ENCODE peak calls at places on chromosomes 16 and 17, in eight cellular contexts. H is HAP-1; W is H1; Y is A673; T is testis; F is fibroblast of lung; L is right lobe of liver; O is CD8-positive, alpha-beta T cell. Q is an unnamed sample.

GRCh38 chr17:34874496-34874895 is 86.8 kb downstream of the CCT6B start:
- DNase-seq in H (no peak), W (no peak), Y (peak; percentile 1), T (no peak), F (no peak), L (no peak), O (no peak), Q (no peak)

GRCh38 chr16:77584205-77584859 is 138.0 kb upstream of the NUDT7 start:
- DNase-seq in H (peak; percentile 41), W (no peak), Y (peak; percentile 77), T (peak; percentile 72), F (peak; percentile 58), L (no peak), O (peak; percentile 41), Q (no peak)

GRCh38 chr16:22008215-22009142 is 568 bp downstream of the MOSMO start:
- DNase-seq in H (no peak), W (no peak), Y (no peak), T (no peak), F (peak; percentile 20), L (no peak), O (peak; percentile 30), Q (no peak)

GRCh38 chr16:10611825-10612342 is 31.5 kb upstream of the EMP2 start:
- DNase-seq in H (no peak), W (no peak), Y (no peak), T (no peak), F (no peak), L (no peak), O (no peak), Q (no peak)

GRCh38 chr17:6427284-6427781 is 7.6 kb downstream of the AIPL1 start:
- DNase-seq in H (no peak), W (no peak), Y (no peak), T (no peak), F (peak; percentile 62), L (no peak), O (no peak), Q (no peak)

GRCh38 chr17:7523033-7523432 is 25.8 kb upstream of the TNFSF12 start:
- DNase-seq in H (peak; percentile 80), W (peak; percentile 79), Y (peak; percentile 68), T (peak; percentile 63), F (no peak), L (no peak), O (peak; percentile 53), Q (no peak)

GRCh38 chr16:48494742-48495141 is 109.5 kb upstream of the SIAH1 start:
- DNase-seq in H (no peak), W (no peak), Y (no peak), T (no peak), F (no peak), L (no peak), O (no peak), Q (no peak)

GRCh38 chr16:72639494-72639893 is 408.4 kb downstream of the ZFHX3 start:
- DNase-seq in H (no peak), W (no peak), Y (no peak), T (no peak), F (no peak), L (no peak), O (no peak), Q (no peak)

GRCh38 chr16:85460983-85461813 is 151.9 kb upstream of the GSE1 start:
- DNase-seq in H (peak; percentile 29), W (no peak), Y (peak; percentile 61), T (no peak), F (peak; percentile 54), L (no peak), O (no peak), Q (no peak)

GRCh38 chr16:56814537-56815432 is 50.2 kb upstream of the SLC12A3 start:
- DNase-seq in H (peak; percentile 39), W (no peak), Y (no peak), T (no peak), F (peak; percentile 56), L (no peak), O (no peak), Q (no peak)

GRCh38 chr17:49913226-49914095 is 55.5 kb upstream of the DLX4 start:
- DNase-seq in H (no peak), W (no peak), Y (peak; percentile 68), T (no peak), F (peak; percentile 70), L (no peak), O (no peak), Q (no peak)

GRCh38 chr17:69592692-69593350 is 178.3 kb downstream of the MAP2K6 start:
- DNase-seq in H (no peak), W (no peak), Y (no peak), T (no peak), F (peak; percentile 71), L (no peak), O (no peak), Q (no peak)

GRCh38 chr17:10327640-10328039 is 45.2 kb downstream of the MYH13 start:
- DNase-seq in H (peak; percentile 19), W (peak; percentile 73), Y (peak; percentile 89), T (peak; percentile 97), F (peak; percentile 20), L (peak; percentile 67), O (peak; percentile 66), Q (no peak)

GRCh38 chr16:22625948-22626347 is 115.3 kb downstream of the NPIPB5 start:
- DNase-seq in H (no peak), W (no peak), Y (no peak), T (no peak), F (peak; percentile 22), L (no peak), O (no peak), Q (no peak)

GRCh38 chr16:79994413-79994812 is 393.9 kb upstream of the MAF start:
- DNase-seq in H (peak; percentile 30), W (no peak), Y (no peak), T (no peak), F (no peak), L (no peak), O (no peak), Q (no peak)

GRCh38 chr16:68296291-68296690 is 14.5 kb downstream of the SLC7A6OS start:
- DNase-seq in H (no peak), W (no peak), Y (no peak), T (peak; percentile 44), F (no peak), L (no peak), O (no peak), Q (no peak)

GRCh38 chr17:12316021-12316420 is 295.3 kb downstream of the MAP2K4 start:
- DNase-seq in H (no peak), W (no peak), Y (no peak), T (no peak), F (no peak), L (no peak), O (no peak), Q (no peak)

GRCh38 chr16:2500937-2501750 is 12.6 kb upstream of the ATP6V0C start:
- DNase-seq in H (peak; percentile 73), W (peak; percentile 77), Y (peak; percentile 91), T (peak; percentile 91), F (peak; percentile 58), L (peak; percentile 84), O (peak; percentile 88), Q (no peak)

DNA sequence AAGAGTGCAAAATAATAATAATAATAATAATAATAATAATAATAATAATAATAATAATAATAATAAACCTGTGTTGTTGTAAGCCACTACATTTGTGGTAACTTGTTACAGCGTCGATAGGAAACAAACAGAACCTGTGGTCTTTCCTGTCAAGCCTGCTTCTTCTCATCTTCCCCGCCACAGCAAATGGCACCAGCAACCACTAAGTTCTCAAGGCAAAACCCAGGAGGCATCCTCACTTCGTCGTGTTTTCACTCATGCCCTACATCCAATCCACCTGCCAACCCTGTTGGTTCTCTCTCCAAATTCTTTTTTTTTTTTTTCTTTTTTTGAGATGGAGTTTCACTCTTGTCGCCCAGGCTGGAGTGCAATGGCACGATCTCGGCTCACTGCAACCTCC is 34.2 kb downstream of the ITGAE start:
- DNase-seq in H (no peak), W (no peak), Y (no peak), T (no peak), F (no peak), L (no peak), O (peak; percentile 43), Q (no peak)
- H3K4me1 ChIP-seq in H (no peaks in the 10 kb centered on the region), W (peaks cover 4% of the 10 kb centered on the region), Y (no peaks in the 10 kb centered on the region), T (no peaks in the 10 kb centered on the region), F (no peaks in the 10 kb centered on the region), L (no peaks in the 10 kb centered on the region), O (peaks cover 88% of the 10 kb centered on the region), Q (no peaks in the 10 kb centered on the region)

DNA sequence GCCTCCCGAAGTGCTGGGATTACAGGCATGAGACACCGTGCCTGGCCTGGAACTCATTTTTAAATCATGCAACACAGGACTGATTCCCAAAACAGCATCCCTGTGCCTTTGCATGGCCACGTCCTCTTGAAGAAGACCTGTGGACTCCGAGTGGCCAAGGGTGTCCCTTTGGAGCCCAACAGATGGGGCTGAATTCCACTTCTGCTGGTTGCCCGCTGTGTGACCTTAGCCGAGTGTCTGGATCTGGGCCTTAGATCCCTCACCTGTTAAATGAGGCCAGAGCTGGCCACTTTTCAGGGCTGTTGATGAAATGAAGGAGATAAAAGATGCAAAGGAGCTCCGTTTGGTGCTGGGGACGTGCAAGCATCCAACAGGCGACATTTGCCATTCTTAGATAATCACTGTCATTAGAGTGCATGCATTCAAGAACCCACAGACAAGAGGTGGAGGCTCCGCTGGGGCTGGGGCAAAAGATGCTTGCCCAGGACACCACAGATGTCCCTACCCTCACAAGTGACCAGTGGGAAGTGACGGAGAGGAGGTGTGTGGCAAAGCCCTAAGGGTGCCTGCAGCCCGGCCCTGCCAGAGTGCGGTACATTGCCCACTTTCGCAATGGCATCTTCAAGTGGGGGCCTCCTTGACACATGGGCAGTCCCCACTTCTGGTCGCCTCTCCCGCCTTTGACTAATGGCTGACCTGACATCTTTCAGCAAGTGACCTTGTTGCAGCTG is 354.0 kb upstream of the TNRC6C start:
- DNase-seq in H (no peak), W (no peak), Y (no peak), T (no peak), F (no peak), L (no peak), O (no peak), Q (no peak)
- H3K4me1 ChIP-seq in H (no peaks in the 10 kb centered on the region), W (no peaks in the 10 kb centered on the region), Y (no peaks in the 10 kb centered on the region), T (peaks cover 21% of the 10 kb centered on the region), F (peaks cover 3% of the 10 kb centered on the region), L (no peaks in the 10 kb centered on the region), O (peaks cover under 1% of the 10 kb centered on the region), Q (peaks cover 37% of the 10 kb centered on the region)

GRCh38 chr17:14320734-14321475 is 20.0 kb downstream of the HS3ST3B1 start:
- DNase-seq in H (no peak), W (no peak), Y (no peak), T (no peak), F (peak; percentile 43), L (peak; percentile 17), O (no peak), Q (no peak)

GRCh38 chr17:14320098-14320497 is 19.2 kb downstream of the HS3ST3B1 start:
- DNase-seq in H (no peak), W (no peak), Y (no peak), T (no peak), F (no peak), L (no peak), O (no peak), Q (no peak)

GRCh38 chr17:14318109-14318905 is 17.4 kb downstream of the HS3ST3B1 start:
- DNase-seq in H (no peak), W (no peak), Y (no peak), T (no peak), F (no peak), L (no peak), O (no peak), Q (no peak)

GRCh38 chr17:14317383-14317782 is 16.5 kb downstream of the HS3ST3B1 start:
- DNase-seq in H (no peak), W (no peak), Y (no peak), T (no peak), F (no peak), L (no peak), O (no peak), Q (no peak)

GRCh38 chr17:14318906-14319205 is 18.0 kb downstream of the HS3ST3B1 start:
- DNase-seq in H (no peak), W (no peak), Y (no peak), T (no peak), F (no peak), L (no peak), O (no peak), Q (no peak)
- H3K4me1 ChIP-seq in H (no peaks in the 10 kb centered on the region), W (peaks cover 29% of the 10 kb centered on the region), Y (no peaks in the 10 kb centered on the region), T (no peaks in the 10 kb centered on the region), F (no peaks in the 10 kb centered on the region), L (peaks cover 49% of the 10 kb centered on the region), O (peaks cover 63% of the 10 kb centered on the region), Q (peaks cover 12% of the 10 kb centered on the region)

GRCh38 chr17:2086306-2086705 is 31.4 kb downstream of the HIC1 start:
- DNase-seq in H (no peak), W (no peak), Y (no peak), T (no peak), F (no peak), L (no peak), O (no peak), Q (no peak)
- H3K4me1 ChIP-seq in H (no peaks in the 10 kb centered on the region), W (peaks cover 14% of the 10 kb centered on the region), Y (peaks cover 7% of the 10 kb centered on the region), T (peaks cover 76% of the 10 kb centered on the region), F (peaks cover 72% of the 10 kb centered on the region), L (peaks cover 9% of the 10 kb centered on the region), O (peaks cover 36% of the 10 kb centered on the region), Q (peaks cover 90% of the 10 kb centered on the region)